ENCODE peak calls at places on chromosomes 2 and 18, in five cellular contexts. J, S, M, B and Z are unnamed samples.

GRCh38 chr2:135037831-135038230 is 9.4 kb downstream of the MAP3K19 start:
- DNase-seq in S (no peak), M (no peak), B (no peak), J (no peak), Z (peak; percentile 26)

GRCh38 chr2:234081970-234082822 is 31.7 kb downstream of the SPP2 start:
- DNase-seq in M (no peak), J (no peak), S (no peak), B (no peak), Z (no peak)

GRCh38 chr2:30336978-30337841 is 105.9 kb downstream of the LBH start:
- DNase-seq in J (no peak), B (no peak), S (no peak), M (no peak), Z (no peak)

GRCh38 chr2:63827749-63828148 is 13.9 kb upstream of the UGP2 start:
- DNase-seq in B (peak; percentile 81), M (no peak), S (peak; percentile 84), J (peak; percentile 75), Z (peak; percentile 92)

GRCh38 chr18:11840493-11840892 is 10.7 kb upstream of the CHMP1B start:
- DNase-seq in S (no peak), B (no peak), J (no peak), M (no peak), Z (no peak)

GRCh38 chr18:50819027-50819726 is 639 bp downstream of the MRO start:
- DNase-seq in S (peak; percentile 52), J (peak; percentile 11), M (no peak), B (peak; percentile 65), Z (no peak)

GRCh38 chr2:197130318-197130717 is 180.3 kb downstream of the ANKRD44 start:
- DNase-seq in B (no peak), J (no peak), M (no peak), S (no peak), Z (no peak)

GRCh38 chr2:55519908-55520885 is 679 bp downstream of the CFAP36 start:
- DNase-seq in S (peak; percentile 49), J (peak; percentile 29), B (peak; percentile 49), M (no peak), Z (peak; percentile 26)

GRCh38 chr2:200635251-200635650 is 49.4 kb downstream of the AOX1 start:
- DNase-seq in S (no peak), J (peak; percentile 32), M (no peak), B (peak; percentile 59), Z (no peak)

GRCh38 chr2:172484253-172484652 is 56.9 kb downstream of the ITGA6 start:
- DNase-seq in M (no peak), B (peak; percentile 51), S (peak; percentile 49), J (peak; percentile 30), Z (peak; percentile 55)

GRCh38 chr2:3280683-3281520 is 96.7 kb downstream of the EIPR1 start:
- DNase-seq in B (no peak), S (no peak), M (no peak), J (no peak), Z (no peak)

GRCh38 chr2:47041065-47041464 is 114.0 kb downstream of the STPG4 start:
- DNase-seq in S (peak; percentile 54), B (peak; percentile 52), J (peak; percentile 52), M (no peak), Z (peak; percentile 39)

GRCh38 chr2:62505649-62506420 is at the start of gene TMEM17:
- DNase-seq in M (peak; percentile 88), B (peak; percentile 97), J (peak; percentile 93), S (peak; percentile 95), Z (peak; percentile 93)

GRCh38 chr2:160942505-160943125 is 217.6 kb upstream of the TANK start:
- DNase-seq in M (no peak), S (no peak), B (no peak), J (peak; percentile 39), Z (no peak)

GRCh38 chr2:143140864-143141637 is 11.8 kb downstream of the ARHGAP15 start:
- DNase-seq in M (no peak), S (no peak), B (no peak), J (no peak), Z (no peak)

GRCh38 chr2:38750011-38750792 is 959 bp downstream of the SRSF7 start:
- DNase-seq in S (peak; percentile 46), J (peak; percentile 25), M (peak; percentile 40), B (peak; percentile 47), Z (peak; percentile 42)

GRCh38 chr2:57549642-57550102 is 496.9 kb upstream of the VRK2 start:
- DNase-seq in S (no peak), B (no peak), M (no peak), J (peak; percentile 8), Z (peak; percentile 53)

GRCh38 chr2:153360239-153360638 is 118.3 kb downstream of the RPRM start:
- DNase-seq in B (no peak), S (no peak), J (no peak), M (no peak), Z (no peak)

GRCh38 chr2:224970311-224970710 is 72.0 kb downstream of the DOCK10 start:
- DNase-seq in S (no peak), J (no peak), M (no peak), B (no peak), Z (no peak)

GRCh38 chr2:8049851-8050571 is 631.8 kb upstream of the ID2 start:
- DNase-seq in B (no peak), J (no peak), M (no peak), S (no peak), Z (no peak)

GRCh38 chr2:120445431-120446143 is 99.7 kb downstream of the INHBB start:
- DNase-seq in J (peak; percentile 16), M (no peak), S (no peak), B (no peak), Z (peak; percentile 22)

GRCh38 chr2:196244966-196245365 is 73.6 kb upstream of the STK17B start:
- DNase-seq in S (no peak), B (peak; percentile 24), M (no peak), J (no peak), Z (peak; percentile 39)

GRCh38 chr18:48590678-48591077 is 51.8 kb downstream of the CTIF start:
- DNase-seq in S (peak; percentile 81), M (no peak), B (peak; percentile 86), J (peak; percentile 93), Z (peak; percentile 94)

GRCh38 chr18:45935591-45936335 is 31.4 kb downstream of the EPG5 start:
- DNase-seq in B (peak; percentile 65), M (no peak), S (no peak), J (peak; percentile 60), Z (peak; percentile 90)

GRCh38 chr2:10273215-10274175 is 29.2 kb upstream of the HPCAL1 start:
- DNase-seq in M (peak; percentile 17), S (no peak), B (no peak), J (no peak), Z (no peak)

GRCh38 chr18:71485578-71485977 is 1058.6 kb downstream of the CBLN2 start:
- DNase-seq in J (peak; percentile 26), S (no peak), B (peak; percentile 42), M (no peak), Z (peak; percentile 92)

GRCh38 chr2:176163655-176164021 is 6.5 kb downstream of the HOXD3 start:
- DNase-seq in B (no peak), S (no peak), J (no peak), M (no peak), Z (no peak)

GRCh38 chr2:176161041-176161785 is 4.1 kb downstream of the HOXD3 start:
- DNase-seq in B (no peak), M (no peak), J (no peak), S (no peak), Z (no peak)

GRCh38 chr2:176161817-176162626 is 4.9 kb downstream of the HOXD3 start:
- DNase-seq in J (peak; percentile 71), S (peak; percentile 26), M (no peak), B (peak; percentile 25), Z (peak; percentile 8)

GRCh38 chr2:176164184-176164802 is 7.2 kb downstream of the HOXD3 start:
- DNase-seq in S (no peak), M (no peak), B (no peak), J (no peak), Z (no peak)

DNA sequence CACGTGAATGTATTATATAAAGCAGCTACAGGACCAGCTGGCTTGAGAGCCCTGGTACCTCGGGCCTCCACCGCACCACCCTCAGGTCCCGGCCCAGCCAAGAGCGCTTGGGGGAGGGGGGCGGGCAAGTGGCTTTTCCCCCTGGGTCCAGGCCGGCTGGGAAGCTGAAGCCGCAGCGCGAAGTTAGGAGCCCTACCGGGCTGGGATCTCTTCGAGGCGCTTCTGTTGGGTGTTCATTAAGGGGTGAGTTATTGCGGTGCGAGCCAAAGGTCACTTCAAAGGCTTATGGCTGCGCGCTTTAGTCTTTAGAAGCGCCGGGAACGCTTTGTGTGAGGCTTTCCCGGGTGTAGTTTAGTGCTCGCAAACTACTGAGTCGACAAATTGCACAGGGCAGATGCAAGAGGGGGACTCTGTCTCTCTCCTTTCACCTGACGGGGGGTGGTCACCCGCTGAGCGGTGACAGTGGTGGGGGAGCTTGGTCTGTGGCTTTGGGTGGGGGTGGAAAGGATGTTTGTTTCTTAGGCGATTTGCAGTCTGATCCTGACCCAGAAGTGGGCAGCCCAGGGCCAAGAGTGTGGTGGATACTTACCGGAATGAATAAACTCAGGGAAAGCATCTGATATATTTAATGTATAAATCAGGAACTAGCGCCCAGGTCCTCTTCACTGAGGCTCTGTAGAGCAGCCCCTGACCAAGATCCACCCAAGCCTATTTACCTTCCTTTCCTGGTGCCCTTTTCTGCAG is 6.0 kb downstream of the HOXD3 start:
- DNase-seq in M (no peak), S (no peak), B (no peak), J (no peak), Z (no peak)
- H3K4me3 ChIP-seq in M (no peak overlapping the region), S (no peak overlapping the region), B (no peak overlapping the region), J (no peak overlapping the region), Z (no peak overlapping the region)

GRCh38 chr2:233063269-233063975 is 3.3 kb downstream of the INPP5D start:
- DNase-seq in B (no peak), J (no peak), S (no peak), M (peak; percentile 21), Z (no peak)
- TF ChIP-seq CTCF in B (no peak), J (no peak), S (no peak), M (no peak), Z (no peak)

DNA sequence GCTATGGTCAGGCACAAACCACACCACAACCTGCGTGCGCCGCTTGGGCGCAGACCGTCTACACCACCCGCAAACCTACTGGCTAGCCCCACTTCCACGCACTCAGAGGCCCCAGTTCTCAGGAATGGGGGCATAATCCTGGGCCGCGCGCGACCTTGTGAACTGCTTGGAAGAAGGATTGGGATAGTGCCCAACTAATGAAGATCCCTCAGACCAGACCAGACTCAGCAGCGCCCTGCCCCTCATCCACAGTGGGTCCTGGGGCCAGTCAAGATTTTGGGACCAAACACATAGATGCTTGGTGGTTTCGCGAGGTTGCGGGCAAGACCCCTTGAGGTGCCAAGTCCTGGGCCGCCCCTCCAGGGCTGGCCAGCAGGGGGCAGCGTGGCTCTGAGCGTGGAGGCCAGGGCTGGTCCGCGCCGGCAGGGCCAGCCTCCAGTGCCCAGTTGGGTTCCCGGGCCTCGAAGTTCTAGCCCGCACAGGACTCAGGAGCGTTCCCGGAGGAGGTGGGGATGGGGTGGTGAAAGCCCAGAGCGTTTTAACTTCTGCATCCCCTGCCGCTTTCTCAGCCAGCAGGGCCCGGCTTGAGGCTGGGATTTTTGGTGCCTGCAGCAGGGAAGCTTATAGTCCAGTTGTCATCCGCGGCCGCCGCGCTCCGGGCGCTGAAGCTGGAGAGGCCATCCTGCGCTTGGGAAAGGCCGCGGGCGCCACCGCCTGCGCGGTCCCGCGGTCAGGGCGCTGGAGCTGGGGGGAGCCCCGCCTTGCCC is 8.3 kb downstream of the OSR1 start:
- DNase-seq in J (no peak), M (peak; percentile 71), S (peak; percentile 58), B (peak; percentile 64), Z (peak; percentile 54)
- H3K4me3 ChIP-seq in J (no peak overlapping the region), M (peak overlapping the region; percentile 35), S (no peak overlapping the region), B (no peak overlapping the region), Z (peak overlapping the region; percentile 30)

GRCh38 chr2:26740890-26741302 is 23.2 kb upstream of the SLC35F6 start:
- DNase-seq in B (peak; percentile 47), S (peak; percentile 53), M (no peak), J (no peak), Z (no peak)
- TF ChIP-seq CTCF in B (no peak), S (no peak), M (no peak), J (no peak), Z (peak; percentile 11)